ENCODE peak calls at places on chromosomes 1 and 21, in five cellular contexts. A is AG04449; E is kidney epithelial cell; D is tibial nerve; W is CD8-positive, alpha-beta T cell. K is an unnamed sample.

GRCh38 chr1:200473698-200474371 is 64.0 kb upstream of the ZNF281 start:
- DNase-seq in A (no peak), E (peak), D (no peak), W (no peak), K (peak)

GRCh38 chr1:95021794-95022193 is 51.0 kb downstream of the ALG14 start:
- DNase-seq in A (no peak), E (no peak), D (no peak), W (no peak), K (peak)

GRCh38 chr1:159900086-159900680 is at the start of gene CFAP45:
- DNase-seq in A (no peak), E (no peak), D (peak), W (no peak), K (peak)

GRCh38 chr1:215636258-215636965 is 69.3 kb downstream of the KCTD3 start:
- DNase-seq in A (peak), E (no peak), D (peak), W (no peak), K (peak)

GRCh38 chr1:214934035-214934434 is 148.5 kb upstream of the KCNK2 start:
- DNase-seq in A (no peak), E (no peak), D (no peak), W (no peak), K (no peak)

GRCh38 chr1:181112071-181112929 is 23.8 kb downstream of the IER5 start:
- DNase-seq in A (peak), E (peak), D (peak), W (no peak), K (peak)

GRCh38 chr1:219875860-219876259 is 52.5 kb downstream of the SLC30A10 start:
- DNase-seq in A (no peak), E (no peak), D (no peak), W (no peak), K (no peak)

GRCh38 chr21:45615145-45615711 is 28.3 kb upstream of the PCBP3 start:
- DNase-seq in A (no peak), E (no peak), D (no peak), W (peak), K (peak)

GRCh38 chr1:46044116-46044515 is 88.3 kb downstream of the PIK3R3 start:
- DNase-seq in A (no peak), E (no peak), D (no peak), W (no peak), K (no peak)

GRCh38 chr21:16193758-16194606 is 464.2 kb downstream of the USP25 start:
- DNase-seq in A (peak), E (peak), D (peak), W (no peak), K (peak)

GRCh38 chr1:29706936-29707335 is 470.6 kb downstream of the PTPRU start:
- DNase-seq in A (no peak), E (no peak), D (no peak), W (no peak), K (peak)

GRCh38 chr1:98053471-98054366 is 132.9 kb upstream of the DPYD start:
- DNase-seq in A (no peak), E (no peak), D (no peak), W (peak), K (peak)

GRCh38 chr1:176073524-176074157 is 133.4 kb downstream of the COP1 start:
- DNase-seq in A (peak), E (peak), D (no peak), W (no peak), K (peak)

GRCh38 chr1:95122151-95122697 is 5.1 kb downstream of the TLCD4 start:
- DNase-seq in A (no peak), E (no peak), D (no peak), W (no peak), K (no peak)

GRCh38 chr1:247078315-247079140 is at the start of gene ZNF670:
- DNase-seq in A (peak), E (peak), D (peak), W (peak), K (peak)
- TF ChIP-seq CTCF in A (peak), E (peak), D (no peak), W (no peak), K (no peak)

GRCh38 chr1:2230781-2231666 is 2.9 kb downstream of the SKI start:
- DNase-seq in A (no peak), E (no peak), D (no peak), W (peak), K (no peak)

GRCh38 chr1:2232916-2233438 is 4.9 kb downstream of the SKI start:
- DNase-seq in A (no peak), E (no peak), D (no peak), W (peak), K (peak)

GRCh38 chr1:2229921-2230700 is 2.0 kb downstream of the SKI start:
- DNase-seq in A (no peak), E (no peak), D (no peak), W (peak), K (peak)

GRCh38 chr1:2232255-2232915 is 4.3 kb downstream of the SKI start:
- DNase-seq in A (no peak), E (no peak), D (no peak), W (no peak), K (no peak)

GRCh38 chr1:2231667-2232254 is 3.6 kb downstream of the SKI start:
- DNase-seq in A (no peak), E (no peak), D (peak), W (peak), K (peak)
- H3K4me3 ChIP-seq in A (peak), E (peak), D (peak), W (peak), K (peak)

GRCh38 chr1:221712198-221712684 is 29.6 kb downstream of the DUSP10 start:
- DNase-seq in A (peak), E (peak), D (no peak), W (peak), K (peak)

GRCh38 chr1:221712776-221713431 is 29.0 kb downstream of the DUSP10 start:
- DNase-seq in A (no peak), E (no peak), D (no peak), W (peak), K (no peak)

GRCh38 chr1:221716713-221717490 is 25.0 kb downstream of the DUSP10 start:
- DNase-seq in A (no peak), E (no peak), D (no peak), W (no peak), K (no peak)

GRCh38 chr1:221715321-221716169 is 26.3 kb downstream of the DUSP10 start:
- DNase-seq in A (no peak), E (no peak), D (no peak), W (no peak), K (no peak)

GRCh38 chr1:221714227-221715116 is 27.4 kb downstream of the DUSP10 start:
- DNase-seq in A (no peak), E (no peak), D (no peak), W (no peak), K (no peak)
- TF ChIP-seq CTCF in A (no peak), E (no peak), D (no peak), W (no peak), K (no peak)

GRCh38 chr1:15158506-15159165 is 5.1 kb downstream of the TMEM51 start:
- DNase-seq in A (peak), E (peak), D (no peak), W (no peak), K (peak)
- H3K4me3 ChIP-seq in A (no peak), E (no peak), D (no peak), W (no peak), K (peak)

DNA sequence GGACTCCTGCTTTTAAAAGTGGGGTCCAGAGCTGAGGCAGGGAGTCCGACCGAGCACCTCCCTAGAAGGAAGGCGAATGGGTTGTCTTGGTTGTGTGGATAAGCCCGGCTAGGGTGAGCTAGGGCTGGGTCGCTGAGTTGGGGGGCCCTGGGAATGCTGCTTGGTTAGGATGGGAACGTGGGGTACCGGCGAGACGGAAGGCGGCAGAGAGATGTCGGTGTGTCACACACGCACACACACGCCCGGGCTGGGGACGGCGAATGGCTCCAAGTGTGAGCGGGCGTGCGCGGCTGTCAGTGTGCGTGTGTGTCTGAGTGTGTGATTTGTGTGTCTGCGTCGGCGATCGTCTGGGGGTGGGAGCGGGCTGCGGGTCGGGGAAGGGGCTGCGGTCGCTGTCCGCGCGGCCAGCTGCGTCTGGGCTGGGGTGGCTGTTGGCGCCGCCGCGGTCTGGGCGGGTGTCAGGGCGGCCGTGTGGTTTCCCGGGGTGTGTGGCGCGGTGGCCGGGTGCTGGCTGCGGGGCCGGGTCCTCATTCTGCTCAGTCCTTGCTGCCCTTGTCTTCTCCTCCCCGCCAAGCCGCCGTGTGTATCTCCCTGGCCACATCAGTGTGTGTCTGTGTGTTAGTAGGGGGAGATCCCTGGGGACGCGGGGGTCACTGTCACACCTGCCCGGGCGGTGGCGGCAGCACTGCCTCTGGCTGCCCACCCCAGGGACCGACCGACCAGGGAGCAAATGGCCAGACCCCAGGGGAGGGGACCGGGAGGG is 1.0 kb downstream of the EFNA3 start:
- DNase-seq in A (no peak), E (no peak), D (no peak), W (no peak), K (no peak)
- TF ChIP-seq CTCF in A (no peak), E (no peak), D (no peak), W (no peak), K (no peak)

DNA sequence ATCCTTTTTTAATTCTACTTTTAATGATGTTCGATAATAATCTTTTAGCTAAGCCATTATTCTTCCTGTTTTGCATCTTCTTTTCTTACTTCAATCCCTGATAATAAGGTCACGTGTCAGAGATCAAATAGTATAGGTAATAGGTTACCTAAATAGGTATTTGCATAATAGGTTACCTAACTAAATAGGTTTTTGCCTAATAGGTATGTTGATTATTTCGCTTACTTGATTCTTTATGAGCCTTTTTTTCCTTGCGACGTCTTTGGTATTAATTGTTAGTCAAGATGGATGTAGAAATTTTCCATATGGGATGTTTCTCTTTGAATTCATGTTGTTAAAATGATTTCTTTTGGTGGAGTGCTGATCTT is 2.5 kb downstream of the GGPS1 start:
- DNase-seq in A (no peak), E (no peak), D (no peak), W (no peak), K (no peak)
- H3K4me3 ChIP-seq in A (no peak), E (peak), D (no peak), W (no peak), K (peak)

DNA sequence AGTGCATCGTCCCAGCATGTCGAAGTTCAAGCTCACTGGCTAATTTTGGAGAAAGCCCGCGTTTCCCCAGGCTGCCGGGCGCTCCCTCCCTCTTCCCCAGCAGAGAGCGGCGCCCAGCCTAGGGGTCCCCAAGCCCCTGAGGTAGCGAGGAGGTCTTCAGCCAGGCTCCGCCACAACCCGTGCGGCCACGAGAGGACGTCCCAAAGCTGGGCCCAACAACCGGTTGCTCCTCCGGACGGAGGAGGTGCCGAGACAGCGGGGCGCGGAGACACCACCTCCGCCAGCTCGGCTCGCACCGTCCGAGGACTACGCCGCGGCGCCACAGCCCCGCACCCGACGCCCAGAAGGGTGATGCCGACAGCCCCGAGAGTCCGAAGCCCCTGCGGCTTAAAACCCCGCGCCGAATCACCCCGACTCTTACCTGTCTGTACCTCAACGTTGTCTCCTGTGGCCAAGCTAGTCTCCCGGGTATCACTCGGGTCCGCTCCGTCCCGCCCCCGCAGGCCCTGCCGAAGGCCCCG is at the start of gene DENND2C:
- DNase-seq in A (no peak), E (no peak), D (no peak), W (no peak), K (no peak)
- TF ChIP-seq CTCF in A (peak), E (no peak), D (no peak), W (no peak), K (no peak)

GRCh38 chr1:21022279-21023040 is 154.2 kb downstream of the EIF4G3 start:
- DNase-seq in A (peak), E (peak), D (no peak), W (peak), K (peak)
- H3K4me3 ChIP-seq in A (no peak), E (no peak), D (no peak), W (no peak), K (peak)